ENCODE peak calls at places on chromosomes 11 and 22, in five cellular contexts. W is lower leg skin, P is C1 segment of cervical spinal cord, J is MM.1S, U is LNCaP clone FGC. H is an unnamed sample.

GRCh38 chr11:88402784-88403183 is 65.2 kb upstream of the CTSC start:
- DNase-seq in W (no peak), P (no peak), J (no peak), U (no peak), H (no peak)

GRCh38 chr22:44366372-44367310 is 53.9 kb upstream of the SHISAL1 start:
- DNase-seq in W (no peak), P (no peak), J (no peak), U (no peak), H (no peak)

GRCh38 chr22:43919106-43919965 is 4.3 kb upstream of the PNPLA3 start:
- DNase-seq in W (no peak), P (no peak), J (no peak), U (no peak), H (no peak)

GRCh38 chr11:44005076-44005800 is 42.5 kb upstream of the ACCSL start:
- DNase-seq in W (peak; percentile 76), P (no peak), J (peak; percentile 8), U (no peak), H (no peak)

GRCh38 chr22:31603081-31603525 is 58.9 kb downstream of the PISD start:
- DNase-seq in W (peak; percentile 31), P (no peak), J (no peak), U (no peak), H (no peak)

GRCh38 chr11:130560000-130560852 is 111.8 kb downstream of the ADAMTS15 start:
- DNase-seq in W (no peak), P (no peak), J (no peak), U (no peak), H (no peak)

GRCh38 chr22:39362271-39362670 is 12.5 kb downstream of the SYNGR1 start:
- DNase-seq in W (no peak), P (no peak), J (no peak), U (no peak), H (no peak)

GRCh38 chr22:36197065-36197440 is 4.6 kb downstream of the APOL4 start:
- DNase-seq in W (peak; percentile 82), P (no peak), J (peak; percentile 69), U (no peak), H (no peak)

GRCh38 chr11:34161812-34162506 is 56.5 kb downstream of the NAT10 start:
- DNase-seq in W (peak; percentile 81), P (no peak), J (no peak), U (no peak), H (no peak)

GRCh38 chr22:39492186-39492585 is 9.9 kb upstream of the MIEF1 start:
- DNase-seq in W (no peak), P (no peak), J (no peak), U (no peak), H (no peak)

GRCh38 chr11:31641477-31642062 is 132.0 kb downstream of the ELP4 start:
- DNase-seq in W (no peak), P (no peak), J (no peak), U (no peak), H (no peak)

GRCh38 chr11:111759375-111759774 is 6.8 kb downstream of the PPP2R1B start:
- DNase-seq in W (no peak), P (no peak), J (no peak), U (no peak), H (no peak)

GRCh38 chr22:44728761-44729261 is 23.6 kb upstream of the ARHGAP8 start:
- DNase-seq in W (no peak), P (no peak), J (no peak), U (no peak), H (no peak)

GRCh38 chr11:27699242-27699925 is 871 bp downstream of the BDNF start:
- DNase-seq in W (peak; percentile 59), P (no peak), J (no peak), U (no peak), H (no peak)

GRCh38 chr22:29587938-29588699 is 7.2 kb upstream of the NIPSNAP1 start:
- DNase-seq in W (no peak), P (no peak), J (no peak), U (no peak), H (no peak)

GRCh38 chr11:61955031-61955415 is 4.9 kb downstream of the BEST1 start:
- DNase-seq in W (peak; percentile 93), P (no peak), J (no peak), U (no peak), H (peak; percentile 83)

GRCh38 chr11:76918941-76919386 is 58.2 kb downstream of the ACER3 start:
- DNase-seq in W (no peak), P (no peak), J (peak; percentile 67), U (peak; percentile 77), H (no peak)

GRCh38 chr22:48535868-48536690 is 1291.6 kb downstream of the BRD1 start:
- DNase-seq in W (no peak), P (no peak), J (no peak), U (no peak), H (no peak)

GRCh38 chr22:27480487-27480886 is 321.1 kb downstream of the MN1 start:
- DNase-seq in W (no peak), P (no peak), J (no peak), U (no peak), H (no peak)

GRCh38 chr11:11577246-11577855 is 44.5 kb downstream of the GALNT18 start:
- DNase-seq in W (peak; percentile 46), P (no peak), J (no peak), U (no peak), H (no peak)

GRCh38 chr11:771617-772204 is 5.6 kb downstream of the GATD1 start:
- DNase-seq in W (peak; percentile 77), P (no peak), J (peak; percentile 2), U (no peak), H (no peak)

GRCh38 chr22:30754971-30755759 is 60.5 kb downstream of the OSBP2 start:
- DNase-seq in W (no peak), P (no peak), J (peak; percentile 70), U (peak; percentile 44), H (no peak)

GRCh38 chr11:86811637-86812321 is 11.4 kb downstream of the PRSS23 start:
- DNase-seq in W (no peak), P (no peak), J (no peak), U (no peak), H (no peak)

GRCh38 chr11:116895053-116895757 is 57.8 kb upstream of the APOA1 start:
- DNase-seq in W (peak; percentile 84), P (no peak), J (no peak), U (no peak), H (no peak)

GRCh38 chr22:46073683-46074504 is 76.4 kb upstream of the PPARA start:
- DNase-seq in W (peak; percentile 90), P (no peak), J (no peak), U (no peak), H (peak; percentile 83)

GRCh38 chr11:117520201-117520600 is 192.5 kb downstream of the CEP164 start:
- DNase-seq in W (no peak), P (no peak), J (no peak), U (no peak), H (no peak)

GRCh38 chr11:86708671-86709070 is 36.3 kb upstream of the ME3 start:
- DNase-seq in W (no peak), P (no peak), J (no peak), U (no peak), H (no peak)

GRCh38 chr22:48919851-48920589 is 907.7 kb downstream of the BRD1 start:
- DNase-seq in W (no peak), P (no peak), J (no peak), U (no peak), H (no peak)

GRCh38 chr11:135073870-135074269 is 661.8 kb upstream of the B3GAT1 start:
- DNase-seq in W (no peak), P (no peak), J (no peak), U (no peak), H (no peak)

GRCh38 chr11:20407344-20407743 is 19.8 kb downstream of the PRMT3 start:
- DNase-seq in W (no peak), P (no peak), J (no peak), U (no peak), H (no peak)

GRCh38 chr11:78576549-78577097 is 2.0 kb upstream of the NARS2 start:
- DNase-seq in W (no peak), P (no peak), J (no peak), U (peak; percentile 81), H (no peak)

GRCh38 chr22:37167176-37167980 is 17.7 kb upstream of the IL2RB start:
- DNase-seq in W (peak; percentile 67), P (no peak), J (no peak), U (no peak), H (peak; percentile 65)

GRCh38 chr11:74171630-74172465 is 759 bp downstream of the PPME1 start:
- DNase-seq in W (no peak), P (no peak), J (no peak), U (no peak), H (no peak)

H was measured in suprapubic skin.